ENCODE peak calls at places on chromosomes 5 and 9, in four cellular contexts. P, S, D and H are unnamed samples.

GRCh38 chr9:81789751-81790150 is 100.4 kb upstream of the TLE1 start:
- DNase-seq in P (no peak), S (no peak), D (no peak), H (no peak)

GRCh38 chr5:135076801-135077200 is 42.8 kb upstream of the PITX1 start:
- DNase-seq in P (no peak), S (no peak), D (no peak), H (no peak)

GRCh38 chr5:73592546-73592945 is 27.0 kb downstream of the UTP15 start:
- DNase-seq in P (no peak), S (no peak), D (no peak), H (no peak)

GRCh38 chr9:98127226-98127625 is 8.2 kb upstream of the TRIM14 start:
- DNase-seq in P (no peak), S (no peak), D (no peak), H (no peak)

GRCh38 chr5:138468133-138468965 is 3.1 kb downstream of the EGR1 start:
- DNase-seq in P (no peak), S (no peak), D (no peak), H (peak; percentile 35)

GRCh38 chr9:106772523-106773290 is 90.3 kb upstream of the ZNF462 start:
- DNase-seq in P (no peak), S (no peak), D (no peak), H (no peak)

GRCh38 chr9:109926321-109926959 is 146.4 kb downstream of the PALM2AKAP2 start:
- DNase-seq in P (no peak), S (no peak), D (no peak), H (no peak)

GRCh38 chr5:10728679-10729078 is 32.4 kb downstream of the DAP start:
- DNase-seq in P (no peak), S (no peak), D (no peak), H (no peak)

GRCh38 chr9:82313697-82314096 is 325.1 kb downstream of the SPATA31D1 start:
- DNase-seq in P (no peak), S (no peak), D (peak; percentile 63), H (no peak)

DNA sequence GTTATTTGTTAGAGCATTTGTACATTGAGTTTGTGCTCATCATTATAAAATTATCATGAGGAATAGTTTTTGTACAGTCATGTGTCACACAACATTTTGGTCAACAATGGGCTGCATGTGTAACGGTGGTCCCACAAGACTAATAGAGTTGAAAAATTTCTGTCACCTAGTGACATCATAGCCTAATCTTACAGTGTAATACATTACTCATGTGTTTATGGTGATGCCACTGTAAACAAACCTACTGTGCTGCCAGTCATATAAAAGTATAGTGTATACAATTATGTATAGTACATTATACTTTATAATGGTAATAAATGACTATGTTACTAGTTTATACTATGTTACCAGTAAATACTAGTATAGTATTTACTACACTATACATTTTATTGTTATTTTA is 3.0 kb upstream of the CAMK4 start:
- DNase-seq in P (no peak), S (no peak), D (no peak), H (no peak)
- TF ChIP-seq TCF7L2 in P (no peak), S (no peak), D (no peak), H (no peak)

DNA sequence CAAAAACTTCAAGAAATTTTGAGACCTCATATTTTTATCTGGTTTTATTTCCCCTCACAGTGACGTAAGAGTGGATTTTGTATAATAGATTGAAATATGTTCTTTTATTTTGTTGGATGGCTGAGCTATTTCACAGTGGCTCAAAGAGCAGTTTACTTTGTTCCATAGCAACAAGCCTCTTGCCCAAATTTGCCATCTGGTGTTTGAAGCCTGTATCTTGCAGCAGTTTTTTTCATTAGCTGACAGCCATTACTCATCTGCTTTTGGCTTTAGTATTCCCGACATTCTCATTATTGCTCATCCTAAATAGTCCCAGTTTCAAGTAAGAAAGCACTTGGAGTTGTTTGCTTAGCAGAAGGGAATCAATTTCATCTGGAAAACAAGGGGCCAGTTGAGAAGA is 36.3 kb downstream of the GDA start:
- DNase-seq in P (no peak), S (no peak), D (no peak), H (no peak)
- TF ChIP-seq TCF7L2 in P (no peak), S (no peak), D (no peak), H (no peak)

GRCh38 chr5:11894992-11895391 is 9.3 kb downstream of the CTNND2 start:
- DNase-seq in P (no peak), S (no peak), D (no peak), H (no peak)

GRCh38 chr5:11888221-11888620 is 16.0 kb downstream of the CTNND2 start:
- DNase-seq in P (no peak), S (no peak), D (no peak), H (no peak)

GRCh38 chr5:11892832-11893231 is 11.4 kb downstream of the CTNND2 start:
- DNase-seq in P (no peak), S (no peak), D (no peak), H (no peak)

GRCh38 chr5:11890777-11891176 is 13.5 kb downstream of the CTNND2 start:
- DNase-seq in P (no peak), S (no peak), D (no peak), H (no peak)
- TF ChIP-seq TCF7L2 in P (no peak), S (no peak), D (no peak), H (no peak)

DNA sequence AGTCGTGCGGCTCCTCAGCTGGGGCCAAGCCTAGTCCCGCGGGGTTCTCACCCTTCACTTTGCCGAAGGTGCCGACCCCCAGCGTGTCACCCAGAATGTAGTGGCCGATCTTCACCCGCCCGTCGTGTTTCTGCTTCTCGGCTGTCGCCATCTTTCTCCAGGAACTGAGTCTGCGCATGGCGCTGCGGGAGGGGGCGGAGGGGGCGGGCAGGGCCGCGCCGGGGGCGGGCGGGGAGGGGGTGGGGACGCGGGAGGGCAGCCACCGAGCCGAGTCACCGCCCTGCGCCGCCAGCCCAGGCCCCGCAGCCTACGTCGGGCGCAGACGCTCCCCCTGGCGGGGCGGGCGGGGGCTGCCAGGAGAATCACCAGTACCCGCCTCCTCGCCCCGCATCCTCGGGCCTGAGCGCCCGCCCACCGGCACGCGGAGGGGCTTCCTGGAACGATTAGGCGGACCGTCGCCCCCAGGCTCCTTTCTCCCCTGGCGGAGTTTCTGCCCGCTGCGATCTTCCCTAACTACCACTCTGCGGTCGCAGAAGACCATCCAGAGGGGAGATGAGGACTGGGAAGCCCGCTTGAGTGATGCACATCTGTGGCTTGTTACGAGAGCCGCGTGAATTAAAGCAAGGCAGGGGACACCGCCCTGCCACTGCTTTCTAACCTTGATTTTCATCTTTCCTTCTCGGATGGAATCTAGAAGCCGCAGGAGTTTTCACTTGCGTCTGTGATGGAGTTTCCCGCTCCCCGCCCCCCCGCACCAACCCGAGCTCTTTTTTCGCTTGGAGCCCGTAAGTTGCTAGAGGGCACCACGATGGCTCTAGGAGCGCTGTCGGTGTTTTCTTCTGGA is at the start of gene PRKAA1:
- DNase-seq in P (peak; percentile 96), S (peak; percentile 73), D (peak; percentile 71), H (peak; percentile 61)
- TF ChIP-seq TCF7L2 in P (no peak), S (peak; percentile 28), D (no peak), H (no peak)

GRCh38 chr5:171521219-171521633 is 101.8 kb downstream of the FGF18 start:
- DNase-seq in P (no peak), S (no peak), D (no peak), H (peak; percentile 28)
- TF ChIP-seq TCF7L2 in P (no peak), S (no peak), D (no peak), H (no peak)

DNA sequence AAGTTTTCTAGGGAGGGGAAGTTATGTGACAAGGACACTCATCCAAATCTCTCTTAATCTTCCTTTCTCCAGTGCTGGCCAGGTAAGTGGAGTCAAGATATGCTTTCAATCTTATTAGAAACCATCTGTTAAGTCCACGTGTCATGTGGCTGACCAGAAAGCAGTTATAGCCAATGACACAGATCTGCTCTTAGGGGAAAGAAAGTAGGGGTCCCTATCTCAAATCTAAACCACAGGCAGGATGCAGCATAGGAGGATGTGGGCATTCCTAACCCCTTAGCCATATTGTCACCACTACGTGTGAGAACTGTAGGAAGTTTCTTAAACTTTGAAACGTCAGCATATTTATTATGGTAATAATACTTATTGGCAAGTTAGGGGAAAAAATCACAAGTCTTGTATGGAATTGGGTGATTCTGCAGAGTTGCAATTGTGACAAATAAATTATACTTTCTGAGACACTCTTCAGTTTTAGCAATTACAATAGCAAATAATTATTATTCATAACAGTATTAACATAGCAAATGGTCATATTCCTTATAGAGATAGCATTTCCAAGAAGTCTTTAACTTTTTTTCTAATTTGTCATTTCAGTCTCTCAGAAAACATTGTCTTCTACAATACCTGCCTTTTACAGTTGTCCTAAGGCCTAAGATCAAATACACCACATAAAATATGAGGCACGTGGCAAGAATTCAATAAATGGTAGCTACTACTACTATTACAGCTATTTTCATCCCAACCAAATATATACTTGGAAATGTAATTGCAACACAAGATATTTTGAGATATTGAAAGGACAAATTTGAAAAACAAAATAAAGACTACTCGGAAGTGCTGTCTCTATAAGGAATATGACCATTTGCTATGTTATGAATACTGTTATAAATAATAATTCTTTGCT is 236.9 kb downstream of the PDE4D start:
- DNase-seq in P (no peak), S (no peak), D (no peak), H (no peak)
- TF ChIP-seq TCF7L2 in P (no peak), S (no peak), D (no peak), H (no peak)